ENCODE peak calls at places on chromosomes 4 and X, in nine cellular contexts. X is hepatocyte, P is GM23248, G is tibial nerve, O is HCT116, D is Caco-2, T is bronchial epithelial cell, Y is heart right ventricle, C is right lobe of liver. K is an unnamed sample. For H3K36me3, the result is how much of the 10 kb centered on the place peaks cover.

GRCh38 chr4:74738756-74739155 is 55.6 kb downstream of the BTC start:
- DNase-seq in G (no peak), T (peak), O (no peak), D (no peak), C (no peak), Y (no peak), X (no peak), P (peak), K (no peak)

GRCh38 chrX:28997716-28998115 is 410.5 kb downstream of the IL1RAPL1 start:
- DNase-seq in T (no peak), X (no peak), O (no peak), Y (peak), G (no peak), C (no peak), D (no peak), P (no peak), K (no peak)

GRCh38 chr4:8274772-8275241 is 5.3 kb downstream of the HTRA3 start:
- DNase-seq in D (no peak), G (peak), Y (peak), X (peak), P (peak), O (no peak), C (peak), T (no peak), K (no peak)

GRCh38 chr4:136314686-136315085 is 1217.6 kb downstream of the PCDH18 start:
- DNase-seq in T (no peak), O (no peak), X (no peak), P (no peak), D (no peak), C (no peak), Y (no peak), G (no peak), K (no peak)

GRCh38 chr4:138688531-138689181 is 326.9 kb upstream of the NOCT start:
- DNase-seq in O (no peak), X (no peak), P (peak), D (no peak), T (no peak), C (no peak), G (no peak), Y (no peak), K (no peak)

GRCh38 chrX:9708086-9708485 is 57.6 kb downstream of the GPR143 start:
- DNase-seq in X (no peak), Y (no peak), O (no peak), D (no peak), P (no peak), G (no peak), C (no peak), T (no peak), K (no peak)

GRCh38 chr4:13413719-13414437 is 70.3 kb downstream of the RAB28 start:
- DNase-seq in G (no peak), D (no peak), X (no peak), C (no peak), Y (peak), P (peak), T (no peak), O (no peak), K (no peak)

GRCh38 chr4:186074189-186074588 is 5.2 kb downstream of the TLR3 start:
- DNase-seq in X (no peak), P (no peak), T (no peak), O (no peak), G (no peak), Y (no peak), D (no peak), C (no peak), K (no peak)

GRCh38 chrX:105821471-105822081 is 763 bp upstream of the NRK start:
- DNase-seq in T (peak), X (peak), C (no peak), Y (no peak), O (no peak), D (peak), P (no peak), G (no peak), K (no peak)

GRCh38 chr4:148073349-148073748 is 341.5 kb downstream of the ARHGAP10 start:
- DNase-seq in P (no peak), G (no peak), X (no peak), C (no peak), D (no peak), O (no peak), T (no peak), Y (no peak), K (no peak)

GRCh38 chr4:73450398-73451004 is 14.5 kb downstream of the AFP start:
- DNase-seq in T (peak), C (no peak), G (no peak), X (peak), D (no peak), Y (no peak), P (peak), O (no peak), K (peak)

GRCh38 chr4:112038861-112039260 is 106.4 kb upstream of the FAM241A start:
- DNase-seq in C (no peak), O (no peak), T (peak), P (peak), G (no peak), D (no peak), Y (no peak), X (no peak), K (no peak)

GRCh38 chrX:138191998-138192397 is 519.5 kb downstream of the FGF13 start:
- DNase-seq in G (peak), O (no peak), P (peak), X (peak), Y (peak), T (peak), D (peak), C (no peak), K (peak)

GRCh38 chrX:80807606-80808159 is 2.0 kb downstream of the BRWD3 start:
- DNase-seq in P (peak), T (peak), O (no peak), D (no peak), C (no peak), G (no peak), X (no peak), Y (no peak), K (peak)

GRCh38 chrX:46400530-46400929 is 144.7 kb downstream of the ZNF674 start:
- DNase-seq in Y (no peak), G (no peak), X (no peak), D (no peak), T (peak), C (no peak), O (no peak), P (no peak), K (no peak)

GRCh38 chr4:159344877-159345276 is 242.0 kb downstream of the RAPGEF2 start:
- DNase-seq in O (no peak), D (no peak), G (no peak), C (no peak), Y (no peak), P (no peak), X (no peak), T (no peak), K (no peak)

GRCh38 chr4:159342374-159342773 is 239.5 kb downstream of the RAPGEF2 start:
- DNase-seq in P (no peak), T (no peak), C (no peak), D (no peak), X (no peak), Y (no peak), G (no peak), O (no peak), K (no peak)

GRCh38 chr4:159346681-159347080 is 243.8 kb downstream of the RAPGEF2 start:
- DNase-seq in Y (no peak), T (no peak), D (no peak), X (no peak), O (no peak), P (no peak), G (no peak), C (no peak), K (no peak)

DNA sequence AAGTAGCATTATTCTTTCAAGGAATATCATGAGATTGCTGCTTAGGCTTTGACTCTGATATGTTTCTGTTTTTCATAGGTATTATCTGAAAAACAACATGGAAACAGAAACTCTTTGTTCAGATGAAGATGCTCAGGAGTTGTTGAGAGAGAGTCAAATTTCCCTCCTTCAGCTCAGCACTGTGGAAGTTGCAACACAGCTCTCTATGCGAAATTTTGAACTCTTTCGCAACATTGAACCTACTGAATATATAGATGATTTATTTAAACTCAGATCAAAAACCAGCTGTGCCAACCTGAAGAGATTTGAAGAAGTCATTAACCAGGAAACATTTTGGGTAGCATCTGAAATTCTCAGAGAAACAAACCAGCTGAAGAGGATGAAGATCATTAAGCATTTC is 238.6 kb downstream of the RAPGEF2 start:
- DNase-seq in Y (no peak), C (no peak), T (peak), X (no peak), D (no peak), P (peak), O (no peak), G (no peak), K (no peak)
- H3K36me3 ChIP-seq in Y (under half), C (under half), T (under half), X (under half), D (under half), P (under half), O (under half), G (under half), K (half or more)

DNA sequence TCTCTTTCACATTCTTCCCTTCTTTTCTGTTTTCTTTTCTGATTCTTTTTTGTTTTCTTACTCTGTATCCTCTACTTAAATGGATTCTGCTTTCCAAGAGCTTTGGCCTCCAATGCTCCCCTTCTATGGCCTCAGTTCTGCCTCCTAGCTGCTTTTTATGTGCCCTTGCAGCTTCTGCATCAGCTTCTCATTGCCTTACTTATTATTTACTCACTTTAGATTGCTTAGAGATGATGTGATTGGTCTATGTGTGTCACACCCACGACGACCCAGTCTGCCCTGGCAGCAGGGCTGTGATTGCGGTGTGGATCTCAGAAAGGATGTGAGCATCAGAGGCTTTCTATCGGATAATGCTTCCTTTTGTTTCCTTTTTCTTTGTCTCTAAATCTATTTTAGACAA is 71.8 kb upstream of the SMARCA5 start:
- DNase-seq in G (no peak), Y (no peak), D (no peak), X (no peak), C (no peak), T (no peak), O (no peak), P (no peak), K (no peak)
- H3K36me3 ChIP-seq in G (under half), Y (under half), D (under half), X (under half), C (under half), T (under half), O (under half), P (under half), K (under half)

GRCh38 chrX:53637479-53637878 is 49.0 kb downstream of the HUWE1 start:
- DNase-seq in X (no peak), D (no peak), Y (no peak), T (no peak), O (no peak), P (no peak), G (no peak), C (no peak), K (no peak)
- H3K36me3 ChIP-seq in X (under half), D (under half), Y (under half), T (under half), O (under half), P (under half), G (under half), C (under half), K (half or more)

DNA sequence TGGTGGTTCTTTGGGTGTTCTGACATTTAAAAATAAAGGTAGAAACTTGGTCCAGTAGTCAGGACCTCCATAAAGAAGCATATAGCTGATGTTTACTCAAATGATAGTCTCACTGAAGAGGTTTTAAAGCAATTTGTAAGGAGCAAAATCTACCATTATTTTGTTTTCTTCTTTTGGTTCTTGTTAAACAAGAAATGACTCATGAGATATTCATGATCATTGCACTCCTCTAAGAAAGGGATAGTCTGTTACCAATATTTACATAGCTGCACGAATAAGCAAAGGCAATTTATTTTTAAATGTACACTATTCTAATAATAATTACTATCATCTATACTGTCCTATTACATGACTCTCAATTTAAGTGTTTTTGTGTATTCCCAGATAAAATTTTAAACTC is 397.9 kb downstream of the FAM47B start:
- DNase-seq in Y (no peak), T (peak), O (no peak), D (no peak), P (no peak), X (no peak), G (no peak), C (no peak), K (no peak)
- H3K36me3 ChIP-seq in Y (under half), T (under half), O (under half), D (under half), P (under half), X (under half), G (under half), C (under half), K (under half)

GRCh38 chr4:6295495-6295894 is 25.8 kb downstream of the WFS1 start:
- DNase-seq in X (no peak), Y (no peak), T (no peak), G (no peak), P (no peak), C (no peak), O (no peak), D (no peak), K (no peak)
- H3K36me3 ChIP-seq in X (under half), Y (under half), T (under half), G (under half), P (under half), C (under half), O (under half), D (under half), K (under half)

GRCh38 chrX:100830547-100830946 is 10.4 kb downstream of the CSTF2 start:
- DNase-seq in P (no peak), G (no peak), Y (no peak), O (no peak), T (no peak), D (no peak), C (no peak), X (no peak), K (no peak)
- H3K36me3 ChIP-seq in P (under half), G (under half), Y (under half), O (under half), T (under half), D (under half), C (under half), X (under half), K (half or more)

GRCh38 chr4:37839426-37839825 is 12.9 kb downstream of the PGM2 start:
- DNase-seq in X (no peak), P (no peak), Y (no peak), G (no peak), C (no peak), D (no peak), T (peak), O (no peak), K (no peak)
- H3K36me3 ChIP-seq in X (under half), P (under half), Y (under half), G (under half), C (under half), D (under half), T (under half), O (under half), K (half or more)

DNA sequence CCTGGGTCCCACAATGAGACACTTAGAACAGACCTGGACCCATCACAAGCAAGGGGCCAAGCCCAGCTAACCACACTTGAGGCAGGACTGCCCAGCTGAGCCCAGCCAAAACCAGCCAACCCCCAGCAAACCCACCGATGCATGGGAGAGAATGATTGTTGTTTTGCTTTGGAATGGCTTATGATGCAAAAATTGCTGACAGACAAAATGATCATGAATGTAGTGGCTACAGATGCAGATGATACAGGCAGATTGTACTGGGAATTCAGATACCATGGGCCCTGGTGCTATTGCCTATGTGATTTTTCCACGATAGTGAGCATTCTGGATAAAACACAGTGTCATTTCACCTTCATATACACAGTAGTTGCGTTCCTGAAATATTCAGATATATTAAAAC is 9.0 kb upstream of the ZCCHC4 start:
- DNase-seq in T (no peak), X (no peak), P (no peak), C (no peak), G (no peak), Y (no peak), D (no peak), O (no peak), K (no peak)
- H3K36me3 ChIP-seq in T (under half), X (under half), P (under half), C (under half), G (under half), Y (under half), D (under half), O (under half), K (under half)

K was measured in K562.